ENCODE peak calls at places on chromosomes 6 and 20, in ten cellular contexts. E, W, G, A, Y, N, M, C, T and X are unnamed samples.

GRCh38 chr6:157879873-157880254 is 56.8 kb downstream of the SNX9 start:
- DNase-seq in E (no peak), W (no peak), G (no peak), A (no peak), Y (no peak), N (no peak), M (no peak), C (no peak), T (no peak), X (no peak)

GRCh38 chr6:9518433-9518832 is 896.4 kb downstream of the TFAP2A start:
- DNase-seq in E (no peak), W (no peak), G (no peak), A (no peak), Y (no peak), N (no peak), M (no peak), C (no peak), T (no peak), X (no peak)

GRCh38 chr6:33254591-33254990 is 17.1 kb downstream of the VPS52 start:
- DNase-seq in E (no peak), W (no peak), G (no peak), A (no peak), Y (no peak), N (no peak), M (no peak), C (no peak), T (no peak), X (no peak)

GRCh38 chr6:8857160-8857559 is 421.8 kb upstream of the SLC35B3 start:
- DNase-seq in E (no peak), W (no peak), G (no peak), A (no peak), Y (no peak), N (no peak), M (no peak), C (no peak), T (no peak), X (no peak)

GRCh38 chr20:35886537-35886936 is 67.8 kb downstream of the SCAND1 start:
- DNase-seq in E (no peak), W (no peak), G (peak), A (no peak), Y (no peak), N (no peak), M (no peak), C (no peak), T (no peak), X (no peak)

GRCh38 chr6:98835149-98836024 is 1.0 kb downstream of the POU3F2 start:
- DNase-seq in E (peak), W (peak), G (no peak), A (no peak), Y (no peak), N (no peak), M (no peak), C (peak), T (no peak), X (peak)

GRCh38 chr6:122063761-122064160 is 335.7 kb upstream of the HSF2 start:
- DNase-seq in E (no peak), W (no peak), G (no peak), A (no peak), Y (no peak), N (no peak), M (no peak), C (no peak), T (no peak), X (no peak)

GRCh38 chr6:107794771-107795170 is 29.3 kb downstream of the SCML4 start:
- DNase-seq in E (no peak), W (no peak), G (no peak), A (no peak), Y (no peak), N (no peak), M (no peak), C (no peak), T (no peak), X (no peak)

GRCh38 chr20:62657956-62658355 is 15.7 kb downstream of the SLCO4A1 start:
- DNase-seq in E (no peak), W (no peak), G (no peak), A (no peak), Y (no peak), N (no peak), M (no peak), C (no peak), T (no peak), X (no peak)

GRCh38 chr20:1505871-1506270 is 14.7 kb upstream of the SIRPB2 start:
- DNase-seq in E (no peak), W (no peak), G (no peak), A (no peak), Y (no peak), N (no peak), M (peak), C (no peak), T (peak), X (no peak)

GRCh38 chr6:147900191-147900830 is 391.8 kb downstream of the SAMD5 start:
- DNase-seq in E (no peak), W (no peak), G (no peak), A (no peak), Y (no peak), N (no peak), M (no peak), C (peak), T (no peak), X (no peak)

GRCh38 chr6:30885999-30886896 is 1.9 kb downstream of the DDR1 start:
- DNase-seq in E (peak), W (no peak), G (no peak), A (peak), Y (no peak), N (no peak), M (peak), C (peak), T (peak), X (peak)

GRCh38 chr6:161631676-161632194 is 357.9 kb upstream of the AGPAT4 start:
- DNase-seq in E (no peak), W (no peak), G (no peak), A (no peak), Y (peak), N (no peak), M (no peak), C (peak), T (no peak), X (no peak)

GRCh38 chr20:17518339-17519052 is 12.7 kb downstream of the BFSP1 start:
- DNase-seq in E (peak), W (no peak), G (no peak), A (peak), Y (no peak), N (no peak), M (no peak), C (no peak), T (peak), X (no peak)

GRCh38 chr6:34990971-34991560 is 102.0 kb downstream of the ANKS1A start:
- DNase-seq in E (no peak), W (no peak), G (no peak), A (no peak), Y (no peak), N (no peak), M (peak), C (peak), T (peak), X (no peak)

GRCh38 chr20:39968495-39968894 is 720.5 kb downstream of the MAFB start:
- DNase-seq in E (no peak), W (no peak), G (no peak), A (no peak), Y (no peak), N (no peak), M (no peak), C (no peak), T (no peak), X (no peak)

GRCh38 chr6:136582702-136583471 is 32.7 kb upstream of the MAP7 start:
- DNase-seq in E (peak), W (no peak), G (no peak), A (no peak), Y (peak), N (no peak), M (peak), C (peak), T (peak), X (no peak)

GRCh38 chr6:87710090-87710489 is 8.1 kb upstream of the AKIRIN2 start:
- DNase-seq in E (no peak), W (no peak), G (no peak), A (no peak), Y (no peak), N (no peak), M (no peak), C (no peak), T (no peak), X (no peak)

GRCh38 chr20:41386502-41387427 is 20.1 kb upstream of the EMILIN3 start:
- DNase-seq in E (no peak), W (no peak), G (no peak), A (no peak), Y (peak), N (no peak), M (no peak), C (no peak), T (no peak), X (no peak)

GRCh38 chr6:113073611-113074191 is 726.6 kb downstream of the RFPL4B start:
- DNase-seq in E (no peak), W (no peak), G (no peak), A (no peak), Y (no peak), N (no peak), M (peak), C (peak), T (peak), X (no peak)

GRCh38 chr20:5369622-5370021 is 52.9 kb upstream of the PROKR2 start:
- DNase-seq in E (no peak), W (no peak), G (no peak), A (no peak), Y (no peak), N (no peak), M (no peak), C (no peak), T (no peak), X (no peak)

GRCh38 chr20:21571841-21572690 is 58.2 kb upstream of the NKX2-2 start:
- DNase-seq in E (peak), W (no peak), G (no peak), A (no peak), Y (no peak), N (peak), M (no peak), C (no peak), T (no peak), X (no peak)

GRCh38 chr6:43608310-43608763 is 20.7 kb downstream of the GTPBP2 start:
- DNase-seq in E (peak), W (peak), G (peak), A (peak), Y (peak), N (peak), M (peak), C (peak), T (peak), X (peak)

GRCh38 chr6:3334579-3334978 is 75.8 kb downstream of the PSMG4 start:
- DNase-seq in E (no peak), W (no peak), G (no peak), A (no peak), Y (no peak), N (no peak), M (no peak), C (no peak), T (no peak), X (no peak)

GRCh38 chr6:165746331-165746730 is 83.3 kb upstream of the PDE10A start:
- DNase-seq in E (no peak), W (no peak), G (no peak), A (no peak), Y (no peak), N (no peak), M (no peak), C (no peak), T (no peak), X (no peak)

GRCh38 chr6:9984607-9985006 is 430.3 kb downstream of the TFAP2A start:
- DNase-seq in E (no peak), W (no peak), G (no peak), A (no peak), Y (no peak), N (no peak), M (no peak), C (no peak), T (no peak), X (no peak)

GRCh38 chr6:28401172-28401571 is 1.6 kb upstream of the ZSCAN12 start:
- DNase-seq in E (no peak), W (no peak), G (no peak), A (no peak), Y (no peak), N (no peak), M (no peak), C (peak), T (peak), X (no peak)

GRCh38 chr20:46678516-46678915 is 10.7 kb downstream of the TP53RK start:
- DNase-seq in E (no peak), W (no peak), G (no peak), A (no peak), Y (no peak), N (no peak), M (no peak), C (no peak), T (no peak), X (no peak)

GRCh38 chr6:158770533-158770932 is 48.6 kb downstream of the EZR start:
- DNase-seq in E (no peak), W (no peak), G (no peak), A (no peak), Y (no peak), N (no peak), M (no peak), C (peak), T (no peak), X (no peak)

GRCh38 chr20:14093652-14094051 is 98.3 kb downstream of the MACROD2 start:
- DNase-seq in E (no peak), W (no peak), G (no peak), A (no peak), Y (no peak), N (no peak), M (no peak), C (no peak), T (no peak), X (peak)

GRCh38 chr20:5864873-5865582 is 85.3 kb downstream of the TRMT6 start:
- DNase-seq in E (no peak), W (no peak), G (no peak), A (no peak), Y (no peak), N (peak), M (peak), C (peak), T (peak), X (no peak)